ENCODE peak calls at places on chromosomes 13 and 19, in ten cellular contexts. N is stimulated activated CD8-positive, alpha-beta memory T cell treated with anti-CD3 and anti-CD28 coated beads, Interleukin-15, amount 100 ng/mL, for 1 hour; L is fibroblast of pulmonary artery; M is mucosa of descending colon; V is hepatic stellate cell; G is AG04450; A is activated CD8-positive, alpha-beta memory T cell treated with anti-CD3 and anti-CD28 coated beads for 1 hour; Z is D341Med; B is breast epithelium; S is fibroblast of mammary gland. W is an unnamed sample.

GRCh38 chr13:74641586-74641985 is 507.4 kb upstream of the KLF12 start:
- DNase-seq in N (no peak), L (peak; percentile 14), M (no peak), V (peak; percentile 2), G (peak; percentile 24), A (no peak), Z (no peak), B (no peak), S (peak; percentile 93), W (no peak)

GRCh38 chr19:16324384-16325160 is at the start of gene KLF2:
- DNase-seq in N (peak; percentile 89), L (peak; percentile 96), M (peak; percentile 87), V (peak; percentile 97), G (peak; percentile 67), A (peak; percentile 93), Z (peak; percentile 92), B (peak; percentile 94), S (peak; percentile 81), W (no peak)

GRCh38 chr13:28611021-28611420 is 47.9 kb upstream of the POMP start:
- DNase-seq in N (no peak), L (no peak), M (no peak), V (no peak), G (no peak), A (no peak), Z (no peak), B (no peak), S (no peak), W (no peak)

GRCh38 chr13:43153436-43154082 is 130.2 kb downstream of the DNAJC15 start:
- DNase-seq in N (no peak), L (peak; percentile 70), M (no peak), V (no peak), G (peak; percentile 6), A (no peak), Z (no peak), B (no peak), S (peak; percentile 48), W (no peak)

GRCh38 chr19:6161271-6161850 is 25.9 kb downstream of the ACSBG2 start:
- DNase-seq in N (no peak), L (no peak), M (peak; percentile 13), V (no peak), G (no peak), A (no peak), Z (no peak), B (no peak), S (peak; percentile 6), W (no peak)

GRCh38 chr19:10863107-10863700 is 8.1 kb upstream of the CARM1 start:
- DNase-seq in N (no peak), L (no peak), M (peak; percentile 23), V (peak; percentile 77), G (no peak), A (no peak), Z (no peak), B (peak; percentile 76), S (peak; percentile 72), W (no peak)

GRCh38 chr19:40831502-40832430 is 18.5 kb downstream of the CYP2A6 start:
- DNase-seq in N (no peak), L (peak; percentile 91), M (peak; percentile 72), V (peak; percentile 29), G (peak; percentile 96), A (no peak), Z (no peak), B (no peak), S (peak; percentile 99), W (peak; percentile 79)

GRCh38 chr13:72662548-72662947 is 64.9 kb downstream of the MZT1 start:
- DNase-seq in N (no peak), L (no peak), M (no peak), V (no peak), G (no peak), A (no peak), Z (no peak), B (no peak), S (no peak), W (no peak)

GRCh38 chr13:80881495-80882482 is 540.9 kb upstream of the SPRY2 start:
- DNase-seq in N (no peak), L (peak; percentile 39), M (no peak), V (no peak), G (no peak), A (no peak), Z (no peak), B (no peak), S (peak; percentile 72), W (no peak)

W was measured in brain pericyte.